ENCODE peak calls at places on chromosomes 2 and 18, in five cellular contexts. P is Calu3, D is iPS-NIHi11, N is heart right ventricle, L is fibroblast of mammary gland. Z is an unnamed sample.

GRCh38 chr2:231130657-231131056 is 5.8 kb upstream of the HTR2B start:
- DNase-seq in P (no peak), D (no peak), N (no peak), L (no peak), Z (no peak)

GRCh38 chr2:207472343-207473202 is 57.2 kb upstream of the CREB1 start:
- DNase-seq in P (no peak), D (no peak), N (no peak), L (peak), Z (no peak)

GRCh38 chr2:9800975-9801723 is 42.1 kb upstream of the TAF1B start:
- DNase-seq in P (peak), D (peak), N (no peak), L (peak), Z (no peak)

GRCh38 chr2:170996316-170996715 is 67.3 kb downstream of the GORASP2 start:
- DNase-seq in P (no peak), D (no peak), N (no peak), L (no peak), Z (no peak)

GRCh38 chr2:206611191-206611590 is 31.1 kb upstream of the FAM237A start:
- DNase-seq in P (no peak), D (no peak), N (no peak), L (no peak), Z (no peak)

GRCh38 chr2:5991305-5991968 is 299.3 kb downstream of the SOX11 start:
- DNase-seq in P (no peak), D (no peak), N (no peak), L (no peak), Z (no peak)

GRCh38 chr2:216807861-216808272 is 52.0 kb downstream of the TNP1 start:
- DNase-seq in P (no peak), D (no peak), N (no peak), L (no peak), Z (no peak)

GRCh38 chr2:219331560-219332213 is 857 bp downstream of the RESP18 start:
- DNase-seq in P (no peak), D (peak), N (peak), L (peak), Z (no peak)

GRCh38 chr18:37251679-37252078 is 313.9 kb downstream of the CELF4 start:
- DNase-seq in P (peak), D (no peak), N (no peak), L (peak), Z (no peak)

GRCh38 chr2:196849895-196850294 is 40.7 kb upstream of the C2orf66 start:
- DNase-seq in P (peak), D (peak), N (no peak), L (peak), Z (peak)

GRCh38 chr2:213316001-213316735 is 31.9 kb downstream of the SPAG16 start:
- DNase-seq in P (no peak), D (peak), N (no peak), L (peak), Z (peak)

GRCh38 chr2:119338826-119339561 is 27.6 kb downstream of the C2orf76 start:
- DNase-seq in P (no peak), D (no peak), N (no peak), L (no peak), Z (no peak)

GRCh38 chr2:238097988-238098853 is 1.9 kb upstream of the ESPNL start:
- DNase-seq in P (peak), D (peak), N (no peak), L (peak), Z (no peak)

GRCh38 chr2:212815453-212815852 is 276.9 kb upstream of the ERBB4 start:
- DNase-seq in P (no peak), D (no peak), N (no peak), L (no peak), Z (no peak)

GRCh38 chr18:25353080-25353479 is 1.1 kb upstream of the ZNF521 start:
- DNase-seq in P (no peak), D (no peak), N (no peak), L (no peak), Z (no peak)

GRCh38 chr2:135124924-135125886 is 73.1 kb downstream of the RAB3GAP1 start:
- DNase-seq in P (no peak), D (no peak), N (no peak), L (peak), Z (no peak)

GRCh38 chr2:203799905-203800304 is 67.7 kb upstream of the CTLA4 start:
- DNase-seq in P (no peak), D (no peak), N (no peak), L (no peak), Z (no peak)

GRCh38 chr18:8933714-8934284 is 168.7 kb upstream of the NDUFV2 start:
- DNase-seq in P (no peak), D (no peak), N (no peak), L (peak), Z (no peak)

GRCh38 chr2:196980498-196980897 is 54.0 kb upstream of the PGAP1 start:
- DNase-seq in P (no peak), D (no peak), N (no peak), L (no peak), Z (no peak)

GRCh38 chr2:42408009-42408408 is 47.0 kb upstream of the COX7A2L start:
- DNase-seq in P (no peak), D (no peak), N (no peak), L (no peak), Z (no peak)

Z was measured in non-pigmented ciliary epithelial cell.